ENCODE peak calls at places on chromosomes 11 and 22, in nine cellular contexts. G, W, V, C, N, P, F, Y and J are unnamed samples. For H3K4me1, the result is how much of the 10 kb centered on the place peaks cover.

GRCh38 chr11:1118755-1119275 is 38.9 kb upstream of the MUC5AC start:
- DNase-seq in G (no peak), W (no peak), V (peak), C (no peak), N (no peak), P (no peak), F (no peak), Y (peak), J (peak)

GRCh38 chr11:10758959-10759358 is 7.9 kb downstream of the CTR9 start:
- DNase-seq in G (no peak), W (peak), V (no peak), C (no peak), N (no peak), P (no peak), F (no peak), Y (no peak), J (no peak)

GRCh38 chr11:73308963-73309960 is 1.2 kb downstream of the ARHGEF17 start:
- DNase-seq in G (peak), W (peak), V (peak), C (peak), N (no peak), P (peak), F (no peak), Y (no peak), J (peak)

GRCh38 chr22:24868979-24869378 is 63.0 kb downstream of the SGSM1 start:
- DNase-seq in G (no peak), W (no peak), V (no peak), C (no peak), N (no peak), P (no peak), F (no peak), Y (no peak), J (no peak)

GRCh38 chr11:72445423-72445822 is 11.1 kb upstream of the CLPB start:
- DNase-seq in G (no peak), W (no peak), V (no peak), C (no peak), N (no peak), P (no peak), F (no peak), Y (no peak), J (no peak)

GRCh38 chr11:83881428-83881827 is 595.3 kb upstream of the CCDC90B start:
- DNase-seq in G (no peak), W (no peak), V (no peak), C (no peak), N (no peak), P (no peak), F (no peak), Y (peak), J (no peak)

GRCh38 chr11:22338465-22338810 is 257 bp downstream of the SLC17A6 start:
- DNase-seq in G (no peak), W (peak), V (no peak), C (no peak), N (no peak), P (no peak), F (no peak), Y (no peak), J (no peak)

GRCh38 chr11:27427183-27427980 is 45.2 kb downstream of the LGR4 start:
- DNase-seq in G (no peak), W (peak), V (no peak), C (no peak), N (no peak), P (peak), F (no peak), Y (no peak), J (no peak)

GRCh38 chr11:58671946-58672345 is 49.5 kb downstream of the CNTF start:
- DNase-seq in G (no peak), W (no peak), V (no peak), C (no peak), N (no peak), P (peak), F (no peak), Y (no peak), J (no peak)

GRCh38 chr11:86158716-86159669 is 85.6 kb upstream of the EED start:
- DNase-seq in G (no peak), W (no peak), V (no peak), C (no peak), N (no peak), P (no peak), F (no peak), Y (no peak), J (no peak)

GRCh38 chr11:125364085-125364822 is 131.8 kb downstream of the FEZ1 start:
- DNase-seq in G (no peak), W (no peak), V (no peak), C (no peak), N (no peak), P (no peak), F (no peak), Y (no peak), J (no peak)

GRCh38 chr11:73135346-73136284 is 6.5 kb downstream of the FCHSD2 start:
- DNase-seq in G (no peak), W (no peak), V (no peak), C (no peak), N (no peak), P (no peak), F (no peak), Y (no peak), J (no peak)

GRCh38 chr11:120394119-120394518 is 57.9 kb downstream of the ARHGEF12 start:
- DNase-seq in G (no peak), W (no peak), V (no peak), C (no peak), N (no peak), P (no peak), F (no peak), Y (no peak), J (no peak)

GRCh38 chr11:120272303-120272702 is 32.4 kb downstream of the POU2F3 start:
- DNase-seq in G (no peak), W (no peak), V (no peak), C (no peak), N (no peak), P (no peak), F (no peak), Y (no peak), J (no peak)

GRCh38 chr11:117439256-117439655 is 111.6 kb downstream of the CEP164 start:
- DNase-seq in G (no peak), W (no peak), V (no peak), C (no peak), N (no peak), P (no peak), F (no peak), Y (no peak), J (no peak)

GRCh38 chr22:24510694-24511625 is 15.8 kb downstream of the UPB1 start:
- DNase-seq in G (peak), W (no peak), V (no peak), C (no peak), N (no peak), P (peak), F (no peak), Y (no peak), J (no peak)

GRCh38 chr11:72743321-72744221 is 8.6 kb downstream of the ARAP1 start:
- DNase-seq in G (no peak), W (no peak), V (no peak), C (no peak), N (no peak), P (no peak), F (no peak), Y (no peak), J (no peak)

GRCh38 chr11:15580056-15580774 is 465.5 kb downstream of the INSC start:
- DNase-seq in G (no peak), W (no peak), V (no peak), C (no peak), N (no peak), P (no peak), F (no peak), Y (no peak), J (no peak)
- TF ChIP-seq POLR2AphosphoS5 in G (no peak), W (no peak), V (no peak), C (no peak), N (no peak), P (no peak), F (no peak), Y (no peak), J (no peak)

DNA sequence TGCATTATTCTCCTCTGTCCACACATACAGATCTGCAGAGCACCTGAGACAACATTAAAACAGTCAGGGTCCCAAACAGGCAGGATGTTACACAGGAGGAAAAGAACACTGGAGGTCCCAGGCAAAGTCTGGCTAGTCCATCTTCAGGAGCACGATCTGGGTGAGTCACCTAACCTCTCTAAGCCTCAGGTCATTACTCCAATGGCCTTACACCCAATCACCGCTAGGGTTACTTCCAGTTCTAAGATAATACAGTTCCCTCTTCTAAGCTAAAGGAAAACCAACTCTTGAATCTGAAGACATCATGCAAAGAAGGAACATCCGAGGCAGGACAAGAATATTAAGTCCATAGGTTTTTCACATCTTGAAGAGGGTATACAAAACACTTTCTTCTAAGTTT is 24.5 kb downstream of the ASCC2 start:
- DNase-seq in G (no peak), W (peak), V (no peak), C (peak), N (no peak), P (no peak), F (no peak), Y (no peak), J (no peak)
- H3K4me1 ChIP-seq in G (under half), W (under half), V (under half), C (under half), N (under half), P (under half), F (under half), Y (under half), J (under half)

GRCh38 chr11:12354750-12355545 is 22.4 kb upstream of the PARVA start:
- DNase-seq in G (no peak), W (peak), V (no peak), C (no peak), N (no peak), P (no peak), F (no peak), Y (no peak), J (no peak)
- TF ChIP-seq CTCF in G (no peak), W (peak), V (no peak), C (no peak), N (no peak), P (no peak), F (no peak), Y (no peak), J (no peak)

GRCh38 chr11:65692367-65692766 is 19.7 kb upstream of the KAT5 start:
- DNase-seq in G (no peak), W (peak), V (no peak), C (no peak), N (no peak), P (peak), F (no peak), Y (no peak), J (no peak)
- TF ChIP-seq POLR2AphosphoS5 in G (no peak), W (no peak), V (no peak), C (no peak), N (no peak), P (peak), F (no peak), Y (no peak), J (no peak)

GRCh38 chr11:3891751-3892150 is 36.3 kb downstream of the STIM1 start:
- DNase-seq in G (no peak), W (no peak), V (no peak), C (no peak), N (no peak), P (no peak), F (no peak), Y (no peak), J (no peak)
- H3K4me1 ChIP-seq in G (under half), W (under half), V (under half), C (under half), N (under half), P (under half), F (under half), Y (under half), J (under half)